ENCODE peak calls at places on chromosomes 13 and 19, in ten cellular contexts. P is GDM1; M is stimulated activated CD8-positive, alpha-beta memory T cell treated with anti-CD3 and anti-CD28 coated beads, Interleukin-12 subunit alpha, Interleukin-12 subunit beta, amount 100 ng/mL, for 4 hours; S is activated CD4-positive, alpha-beta T cell treated with anti-CD3 and anti-CD28 coated beads for 4 hours; Z is substantia nigra; C is stimulated activated CD4-positive, alpha-beta T cell treated with anti-CD3 and anti-CD28 coated beads, Interleukin-1b, Interleukin-23, amount 100 ng/mL, for 24 hours; Q is effector CD4-positive, alpha-beta T cell; D is HS-27A; O is HCT116; V is left cardiac atrium. W is an unnamed sample.

GRCh38 chr13:35470671-35471465 is 5.6 kb downstream of the MAB21L1 start:
- DNase-seq in Q (no peak), S (no peak), C (no peak), Z (peak), O (no peak), M (no peak), P (no peak), D (no peak), V (peak), W (no peak)

GRCh38 chr19:38556521-38557174 is 61.1 kb downstream of the MAP4K1 start:
- DNase-seq in M (no peak), D (no peak), V (no peak), O (no peak), Z (no peak), P (no peak), Q (no peak), S (no peak), C (no peak), W (no peak)

GRCh38 chr19:45717983-45718650 is 12.6 kb downstream of the FBXO46 start:
- DNase-seq in Z (peak), S (no peak), D (no peak), P (no peak), M (no peak), V (peak), C (no peak), O (no peak), Q (no peak), W (no peak)

GRCh38 chr13:54241719-54242118 is 1213.1 kb downstream of the OLFM4 start:
- DNase-seq in C (no peak), Z (no peak), O (no peak), Q (no peak), S (no peak), P (no peak), M (no peak), V (no peak), D (no peak), W (peak)

GRCh38 chr19:7668842-7669241 is at the start of gene RETN:
- DNase-seq in Q (no peak), S (no peak), V (no peak), C (no peak), P (no peak), O (no peak), M (no peak), Z (no peak), D (no peak), W (no peak)

GRCh38 chr13:107458269-107458668 is 757.1 kb downstream of the LIG4 start:
- DNase-seq in P (no peak), S (no peak), Q (no peak), M (no peak), V (no peak), D (no peak), Z (no peak), C (no peak), O (no peak), W (no peak)

GRCh38 chr13:105996391-105997028 is 539.0 kb downstream of the EFNB2 start:
- DNase-seq in Q (no peak), C (no peak), D (no peak), P (no peak), S (no peak), V (no peak), Z (no peak), M (no peak), O (no peak), W (no peak)

GRCh38 chr19:2167896-2168618 is 4.3 kb downstream of the DOT1L start:
- DNase-seq in P (peak), O (no peak), S (no peak), D (no peak), Z (peak), Q (no peak), C (no peak), M (no peak), V (peak), W (no peak)

GRCh38 chr19:41401483-41401882 is 3.9 kb downstream of the BCKDHA start:
- DNase-seq in S (no peak), P (no peak), Q (no peak), Z (no peak), C (no peak), M (no peak), O (no peak), D (no peak), V (no peak), W (no peak)

GRCh38 chr13:109785141-109785891 is 1.1 kb downstream of the IRS2 start:
- DNase-seq in S (no peak), O (no peak), P (no peak), D (no peak), Q (peak), V (peak), Z (no peak), C (no peak), M (no peak), W (peak)

GRCh38 chr13:85313761-85314503 is 485.3 kb downstream of the SLITRK6 start:
- DNase-seq in V (no peak), M (no peak), C (no peak), P (no peak), S (no peak), D (no peak), Z (no peak), O (peak), Q (no peak), W (no peak)

GRCh38 chr19:9793051-9793591 is 24.6 kb upstream of the ZNF846 start:
- DNase-seq in P (peak), D (no peak), C (peak), Z (peak), M (peak), Q (peak), O (no peak), S (peak), V (peak), W (peak)

GRCh38 chr13:113245858-113246791 is 36.7 kb downstream of the CUL4A start:
- DNase-seq in Z (no peak), S (no peak), P (no peak), O (no peak), V (no peak), Q (no peak), D (no peak), C (no peak), M (no peak), W (no peak)

GRCh38 chr13:43245374-43245964 is 222.1 kb downstream of the DNAJC15 start:
- DNase-seq in V (no peak), Q (no peak), M (no peak), D (no peak), C (no peak), O (no peak), Z (no peak), S (no peak), P (no peak), W (no peak)

GRCh38 chr19:58372311-58373133 is 8.3 kb downstream of the ZNF837 start:
- DNase-seq in Q (no peak), C (no peak), S (no peak), Z (peak), D (no peak), P (no peak), V (no peak), M (no peak), O (no peak), W (no peak)

GRCh38 chr13:21483748-21484147 is 24.6 kb upstream of the ZDHHC20 start:
- DNase-seq in D (no peak), V (no peak), M (no peak), O (no peak), Q (no peak), P (no peak), C (no peak), S (no peak), Z (no peak), W (no peak)

GRCh38 chr19:1815605-1816529 is 3.8 kb upstream of the ATP8B3 start:
- DNase-seq in Z (no peak), S (no peak), O (no peak), P (no peak), C (no peak), M (no peak), D (no peak), Q (no peak), V (no peak), W (no peak)

GRCh38 chr19:43731854-43732253 is 16.0 kb downstream of the IRGC start:
- DNase-seq in Z (no peak), C (no peak), M (no peak), P (no peak), O (no peak), Q (no peak), D (no peak), V (no peak), S (no peak), W (no peak)

W was measured in NCI-H526.